ENCODE peak calls at places on chromosome X, in five cellular contexts. X, D, L, T and O are unnamed samples.

GRCh38 chrX:133005038-133005437 is 46.6 kb upstream of the HS6ST2 start:
- DNase-seq in X (peak; percentile 3), D (peak; percentile 3), L (peak; percentile 29), T (no peak), O (peak; percentile 23)

GRCh38 chrX:130165703-130166502 is at the start of gene AIFM1:
- DNase-seq in X (peak; percentile 83), D (peak; percentile 88), L (peak; percentile 88), T (peak; percentile 91), O (peak; percentile 96)

GRCh38 chrX:17464196-17464595 is 89.2 kb downstream of the NHS start:
- DNase-seq in X (no peak), D (no peak), L (no peak), T (no peak), O (no peak)

GRCh38 chrX:11100281-11101035 is 10.7 kb upstream of the HCCS start:
- DNase-seq in X (peak; percentile 36), D (peak; percentile 76), L (peak; percentile 60), T (no peak), O (no peak)

GRCh38 chrX:151004085-151004484 is 20.9 kb downstream of the HMGB3 start:
- DNase-seq in X (no peak), D (peak; percentile 3), L (no peak), T (no peak), O (no peak)

GRCh38 chrX:45775462-45775861 is 574.8 kb upstream of the DIPK2B start:
- DNase-seq in X (no peak), D (no peak), L (peak; percentile 34), T (no peak), O (no peak)

GRCh38 chrX:13685126-13685763 is 3.7 kb upstream of the RAB9A start:
- DNase-seq in X (peak; percentile 28), D (no peak), L (no peak), T (no peak), O (no peak)

GRCh38 chrX:69024287-69024686 is 141.0 kb downstream of the PJA1 start:
- DNase-seq in X (no peak), D (no peak), L (no peak), T (no peak), O (no peak)

DNA sequence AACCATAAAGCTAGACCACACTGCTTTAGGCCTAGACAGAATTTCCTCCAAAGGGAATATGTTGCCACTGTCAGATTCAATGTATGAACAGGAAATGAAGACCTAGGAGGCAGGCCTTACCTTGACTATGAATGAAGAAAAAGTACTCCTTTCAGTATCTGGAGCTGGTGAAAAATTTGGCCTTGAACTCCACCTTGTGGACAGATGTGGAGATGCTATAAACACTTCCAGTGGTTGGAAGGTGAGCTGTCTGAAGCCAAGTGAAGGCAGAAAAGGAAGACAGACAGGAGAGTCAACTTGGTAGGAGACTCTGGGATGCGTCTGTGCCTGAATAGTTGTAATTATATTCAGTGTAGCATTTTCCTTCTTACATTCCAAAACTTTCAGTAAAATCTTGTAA is 17.2 kb downstream of the SPIN3 start:
- DNase-seq in X (peak; percentile 18), D (peak; percentile 14), L (peak; percentile 64), T (peak; percentile 56), O (peak; percentile 17)
- TF ChIP-seq JUNB in X (no peak), D (no peak), L (no peak), T (no peak), O (no peak)

DNA sequence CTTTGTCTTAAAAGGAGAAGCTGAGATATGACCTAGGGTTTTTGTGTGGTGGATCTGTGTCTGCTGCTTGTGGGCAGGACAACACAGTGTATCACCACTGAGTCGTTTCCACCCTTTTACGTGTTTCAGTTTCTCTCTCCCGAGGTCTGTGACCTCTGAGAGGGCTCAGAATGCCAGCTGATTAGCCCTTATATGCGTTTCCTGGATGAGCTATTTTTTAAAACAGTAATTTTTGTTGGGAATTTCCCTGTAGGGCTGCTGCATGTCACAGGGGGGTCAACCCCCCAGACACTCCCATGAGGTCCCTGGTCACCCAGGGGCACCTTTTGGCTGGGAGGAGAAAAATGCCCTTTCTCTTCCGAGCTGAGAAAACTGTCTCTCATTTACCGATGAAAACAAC is 170.4 kb upstream of the CASK start:
- DNase-seq in X (no peak), D (no peak), L (no peak), T (peak; percentile 43), O (no peak)
- TF ChIP-seq JUNB in X (no peak), D (no peak), L (no peak), T (no peak), O (no peak)

DNA sequence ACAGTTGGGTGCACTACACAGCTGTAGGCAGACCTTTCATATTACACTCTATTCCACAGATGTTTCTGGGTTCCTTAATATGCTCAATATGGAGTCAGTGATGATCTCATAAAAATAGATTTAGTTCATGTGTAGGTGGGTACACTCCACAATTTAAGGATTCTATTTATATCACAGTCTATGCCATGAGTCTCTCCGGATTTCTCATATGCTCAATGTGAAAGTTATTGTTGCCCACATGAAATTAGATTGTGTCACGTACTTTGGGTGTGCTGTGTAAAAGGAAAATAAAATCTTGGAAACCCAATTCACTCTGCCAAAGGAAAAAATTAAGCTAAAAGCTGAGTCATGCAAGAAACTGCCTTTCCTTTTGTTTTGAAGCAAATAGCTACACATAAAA is 32.5 kb upstream of the TASL start:
- DNase-seq in X (no peak), D (no peak), L (no peak), T (no peak), O (no peak)
- TF ChIP-seq JUNB in X (no peak), D (no peak), L (no peak), T (no peak), O (no peak)

DNA sequence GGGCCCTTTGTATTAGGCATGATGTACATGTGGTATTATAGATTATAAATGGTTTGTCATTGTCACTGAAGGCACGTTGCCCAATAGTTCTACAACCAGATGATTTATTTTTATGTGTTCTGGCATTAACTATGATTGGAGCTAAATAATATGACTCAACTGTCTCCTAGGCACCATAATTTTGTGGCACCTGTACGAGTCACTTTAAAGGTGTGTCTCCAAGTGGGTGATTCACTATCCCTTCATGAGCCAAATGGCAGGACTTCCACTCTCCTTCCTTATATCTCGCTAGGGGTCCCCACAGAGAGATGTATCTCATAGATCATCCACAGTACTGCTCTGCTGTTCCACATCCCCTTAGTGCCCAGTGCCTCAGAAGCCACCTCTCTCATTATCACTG is 6.1 kb upstream of the SMPX start:
- DNase-seq in X (no peak), D (no peak), L (no peak), T (no peak), O (no peak)
- TF ChIP-seq JUNB in X (no peak), D (no peak), L (no peak), T (no peak), O (no peak)

DNA sequence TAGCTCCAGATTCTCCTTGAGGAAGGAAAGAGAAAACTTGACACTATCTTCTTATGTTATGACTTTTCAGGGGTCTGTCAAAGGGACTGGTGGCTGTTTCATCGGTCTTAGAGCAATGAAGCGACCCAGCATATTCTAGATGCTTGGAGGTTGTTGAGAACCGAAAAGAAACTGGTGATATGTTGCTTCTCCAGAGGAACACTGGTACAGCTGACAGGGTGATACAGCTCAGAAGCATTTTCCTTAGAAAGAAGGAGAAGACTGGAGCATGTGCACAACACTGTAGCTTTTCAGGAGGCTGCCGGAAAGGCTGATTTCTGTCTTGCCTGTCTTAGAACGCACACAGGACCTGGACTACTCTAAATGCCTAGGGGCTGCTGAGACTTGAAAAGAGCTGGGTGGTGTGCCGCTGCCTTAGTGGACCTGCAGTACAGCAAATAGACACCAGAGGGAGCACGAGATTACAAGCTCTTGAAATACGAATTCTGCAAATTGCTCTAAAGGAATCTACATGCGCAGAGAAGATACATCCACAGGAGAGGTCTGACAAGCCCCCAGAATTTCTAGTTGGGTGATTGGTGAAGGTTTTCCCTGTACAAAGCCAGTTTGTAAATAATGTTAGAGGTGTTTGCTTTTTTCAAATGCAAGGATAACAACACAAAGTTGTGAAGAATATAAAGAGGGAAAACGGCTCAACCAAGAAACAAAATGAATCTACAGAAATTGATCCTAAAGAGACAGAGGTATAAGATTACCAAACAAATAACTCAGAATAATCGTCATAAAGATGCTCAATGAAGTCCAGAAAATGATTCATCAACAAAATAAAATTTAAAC is 223.1 kb upstream of the DMD start:
- DNase-seq in X (no peak), D (peak; percentile 9), L (peak; percentile 64), T (no peak), O (peak; percentile 15)
- TF ChIP-seq JUNB in X (no peak), D (no peak), L (no peak), T (no peak), O (no peak)

GRCh38 chrX:138020941-138021340 is 455.0 kb downstream of the ZIC3 start:
- DNase-seq in X (no peak), D (no peak), L (no peak), T (no peak), O (no peak)
- TF ChIP-seq JUNB in X (no peak), D (no peak), L (no peak), T (no peak), O (no peak)

GRCh38 chrX:24025741-24026402 is 1.1 kb downstream of the KLHL15 start:
- DNase-seq in X (peak; percentile 33), D (no peak), L (peak; percentile 23), T (no peak), O (no peak)
- TF ChIP-seq JUNB in X (no peak), D (no peak), L (no peak), T (no peak), O (peak; percentile 34)